ENCODE peak calls at places on chromosomes 3 and 15, in four cellular contexts. One of them, this sample, is unnamed.

GRCh38 chr3:28575748-28576589 is 227.3 kb upstream of the AZI2 start:
- DNase-seq in ovary: peak
- DNase-seq in GM12891: no peak
- DNase-seq in erythroblast: no peak
- DNase-seq in this sample: no peak

GRCh38 chr3:135739755-135740154 is 225.8 kb upstream of the PPP2R3A start:
- DNase-seq in ovary: no peak
- DNase-seq in GM12891: no peak
- DNase-seq in erythroblast: no peak
- DNase-seq in this sample: no peak

GRCh38 chr3:170765419-170766078 is 104.4 kb downstream of the RPL22L1 start:
- DNase-seq in ovary: no peak
- DNase-seq in GM12891: no peak
- DNase-seq in erythroblast: peak
- DNase-seq in this sample: no peak

GRCh38 chr15:66080791-66081475 is 172.6 kb downstream of the MEGF11 start:
- DNase-seq in ovary: peak
- DNase-seq in GM12891: no peak
- DNase-seq in erythroblast: no peak
- DNase-seq in this sample: peak

GRCh38 chr3:183828538-183828870 is 3.1 kb upstream of the MAP6D1 start:
- DNase-seq in ovary: no peak
- DNase-seq in GM12891: no peak
- DNase-seq in erythroblast: no peak
- DNase-seq in this sample: no peak

GRCh38 chr3:100891033-100891432 is 102.2 kb downstream of the ABI3BP start:
- DNase-seq in ovary: no peak
- DNase-seq in GM12891: no peak
- DNase-seq in erythroblast: peak
- DNase-seq in this sample: no peak

GRCh38 chr3:186365202-186365974 is 3.4 kb upstream of the DGKG start:
- DNase-seq in ovary: no peak
- DNase-seq in GM12891: no peak
- DNase-seq in erythroblast: no peak
- DNase-seq in this sample: peak

GRCh38 chr3:24046214-24046613 is 101.1 kb downstream of the NR1D2 start:
- DNase-seq in ovary: no peak
- DNase-seq in GM12891: no peak
- DNase-seq in erythroblast: no peak
- DNase-seq in this sample: no peak

GRCh38 chr3:129758921-129759320 is 134.6 kb downstream of the TMCC1 start:
- DNase-seq in ovary: no peak
- DNase-seq in GM12891: no peak
- DNase-seq in erythroblast: no peak
- DNase-seq in this sample: no peak

GRCh38 chr15:72585659-72586058 is 68.8 kb upstream of the GOLGA6B start:
- DNase-seq in ovary: no peak
- DNase-seq in GM12891: no peak
- DNase-seq in erythroblast: no peak
- DNase-seq in this sample: no peak

GRCh38 chr15:88179562-88179961 is 77.0 kb downstream of the NTRK3 start:
- DNase-seq in ovary: no peak
- DNase-seq in GM12891: no peak
- DNase-seq in erythroblast: no peak
- DNase-seq in this sample: no peak

GRCh38 chr3:194691481-194692281 is 6.0 kb downstream of the FAM43A start:
- DNase-seq in ovary: no peak
- DNase-seq in GM12891: peak
- DNase-seq in erythroblast: no peak
- DNase-seq in this sample: no peak

DNA sequence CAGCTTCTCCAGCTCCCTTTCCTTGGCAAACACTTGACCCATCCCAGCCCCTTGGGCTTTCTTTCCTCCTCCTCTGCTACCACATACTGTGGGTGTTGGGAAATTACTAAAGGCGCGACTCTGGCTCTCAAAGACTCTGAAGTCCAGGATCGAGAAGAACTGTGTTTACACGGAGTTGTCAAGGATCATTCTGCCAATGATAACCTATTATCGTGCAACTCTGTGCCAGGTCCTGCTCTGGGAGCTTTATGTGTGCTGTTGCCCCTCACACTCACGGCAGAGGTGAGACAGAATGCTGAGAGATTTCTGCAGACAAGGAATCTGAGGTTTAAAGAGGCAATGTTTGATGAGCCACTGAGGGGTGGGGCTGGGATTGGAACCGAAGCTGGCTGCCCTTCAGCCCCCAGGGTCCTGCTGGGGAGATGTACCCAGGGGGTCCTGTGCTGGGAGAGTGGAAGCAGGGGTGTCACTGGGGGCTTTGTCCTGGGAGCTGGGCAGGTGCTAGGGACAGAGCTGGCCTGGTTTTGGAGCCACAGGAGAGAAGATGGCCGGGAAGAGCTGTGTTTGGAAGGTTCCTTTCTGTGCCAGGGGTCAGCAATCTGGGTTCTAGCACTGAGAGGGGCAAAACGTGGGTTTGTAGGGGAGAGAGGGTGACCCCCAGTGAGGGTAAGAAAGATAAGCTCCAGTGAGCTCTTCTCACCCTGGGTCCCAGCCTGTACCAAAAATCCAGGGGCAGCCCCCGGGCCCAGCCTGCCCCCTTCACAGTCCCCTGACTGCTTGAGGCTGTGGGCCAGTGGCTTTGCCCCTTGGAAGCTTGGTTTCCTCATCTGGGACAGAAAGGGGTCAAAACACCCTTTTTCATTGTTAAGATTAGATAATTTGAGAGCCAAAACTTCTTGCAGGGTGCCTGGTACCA is 69.4 kb downstream of the SMAD3 start:
- DNase-seq in ovary: no peak
- DNase-seq in GM12891: no peak
- DNase-seq in erythroblast: no peak
- DNase-seq in this sample: no peak
- TF ChIP-seq POLR2A in ovary: no peak
- TF ChIP-seq POLR2A in GM12891: no peak
- TF ChIP-seq POLR2A in erythroblast: no peak
- TF ChIP-seq POLR2A in this sample: no peak

GRCh38 chr15:50353251-50353998 is 1.6 kb downstream of the GABPB1 start:
- DNase-seq in ovary: no peak
- DNase-seq in GM12891: no peak
- DNase-seq in erythroblast: peak
- DNase-seq in this sample: no peak

GRCh38 chr15:50355980-50356379 is 982 bp upstream of the GABPB1 start:
- DNase-seq in ovary: no peak
- DNase-seq in GM12891: no peak
- DNase-seq in erythroblast: peak
- DNase-seq in this sample: no peak

GRCh38 chr15:50355612-50355905 is 561 bp upstream of the GABPB1 start:
- DNase-seq in ovary: no peak
- DNase-seq in GM12891: no peak
- DNase-seq in erythroblast: no peak
- DNase-seq in this sample: peak

GRCh38 chr15:50354838-50355611 is at the start of gene GABPB1:
- DNase-seq in ovary: peak
- DNase-seq in GM12891: peak
- DNase-seq in erythroblast: peak
- DNase-seq in this sample: peak

DNA sequence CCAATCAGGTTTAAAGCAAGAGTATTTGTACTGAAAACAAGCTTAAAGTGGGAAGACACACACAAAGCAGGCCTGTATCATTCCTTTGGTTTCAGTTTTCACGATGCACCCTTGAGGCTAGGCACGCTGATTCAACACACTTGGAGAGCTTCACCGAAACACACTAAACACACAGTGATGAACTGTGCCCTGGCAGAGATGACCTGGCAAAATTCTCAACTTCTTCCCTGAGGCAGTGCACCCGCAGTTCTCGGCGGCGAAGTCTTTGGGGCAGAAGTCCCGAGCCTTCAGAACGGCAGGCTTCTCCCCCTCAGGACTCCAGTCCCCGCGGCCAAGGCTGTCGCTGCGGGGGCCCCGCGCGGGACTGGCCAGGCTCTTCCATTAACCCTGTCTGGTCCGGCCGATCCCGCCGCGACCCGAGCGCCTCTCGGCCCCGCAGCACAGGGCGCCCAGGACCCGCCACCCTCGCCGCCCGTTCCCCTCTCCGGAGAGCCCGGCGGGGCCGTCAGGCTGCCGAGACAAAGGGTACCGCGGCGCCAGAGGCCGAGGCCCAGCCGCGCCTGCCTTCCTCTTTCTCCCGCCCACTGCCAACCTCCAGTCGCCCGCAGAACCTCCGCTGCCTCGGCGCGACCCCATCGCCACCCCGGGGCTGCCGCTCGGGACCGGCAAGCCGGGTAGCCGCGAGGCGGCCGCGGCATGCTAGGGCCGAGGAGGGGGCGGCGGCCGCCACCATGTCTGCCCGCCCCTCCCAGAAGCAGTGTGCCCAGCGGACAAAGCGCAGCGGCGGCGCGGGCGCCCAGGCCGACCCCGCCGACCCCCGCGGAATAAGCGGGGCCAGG is 780 bp downstream of the GABPB1 start:
- DNase-seq in ovary: peak
- DNase-seq in GM12891: peak
- DNase-seq in erythroblast: peak
- DNase-seq in this sample: peak
- TF ChIP-seq POLR2A in ovary: peak
- TF ChIP-seq POLR2A in GM12891: peak
- TF ChIP-seq POLR2A in erythroblast: peak
- TF ChIP-seq POLR2A in this sample: no peak

GRCh38 chr3:72447059-72447946 is 400.9 kb downstream of the SHQ1 start:
- DNase-seq in ovary: peak
- DNase-seq in GM12891: peak
- DNase-seq in erythroblast: peak
- DNase-seq in this sample: peak
- TF ChIP-seq POLR2A in ovary: no peak
- TF ChIP-seq POLR2A in GM12891: no peak
- TF ChIP-seq POLR2A in erythroblast: peak
- TF ChIP-seq POLR2A in this sample: peak

GRCh38 chr3:52044869-52045616 is 11.3 kb downstream of the DUSP7 start:
- DNase-seq in ovary: no peak
- DNase-seq in GM12891: no peak
- DNase-seq in erythroblast: no peak
- DNase-seq in this sample: no peak

GRCh38 chr3:52047295-52047960 is 8.9 kb downstream of the DUSP7 start:
- DNase-seq in ovary: no peak
- DNase-seq in GM12891: no peak
- DNase-seq in erythroblast: no peak
- DNase-seq in this sample: peak

GRCh38 chr3:52043750-52044149 is 12.6 kb downstream of the DUSP7 start:
- DNase-seq in ovary: no peak
- DNase-seq in GM12891: no peak
- DNase-seq in erythroblast: no peak
- DNase-seq in this sample: no peak

GRCh38 chr3:52046914-52047239 is 9.5 kb downstream of the DUSP7 start:
- DNase-seq in ovary: no peak
- DNase-seq in GM12891: no peak
- DNase-seq in erythroblast: no peak
- DNase-seq in this sample: no peak

DNA sequence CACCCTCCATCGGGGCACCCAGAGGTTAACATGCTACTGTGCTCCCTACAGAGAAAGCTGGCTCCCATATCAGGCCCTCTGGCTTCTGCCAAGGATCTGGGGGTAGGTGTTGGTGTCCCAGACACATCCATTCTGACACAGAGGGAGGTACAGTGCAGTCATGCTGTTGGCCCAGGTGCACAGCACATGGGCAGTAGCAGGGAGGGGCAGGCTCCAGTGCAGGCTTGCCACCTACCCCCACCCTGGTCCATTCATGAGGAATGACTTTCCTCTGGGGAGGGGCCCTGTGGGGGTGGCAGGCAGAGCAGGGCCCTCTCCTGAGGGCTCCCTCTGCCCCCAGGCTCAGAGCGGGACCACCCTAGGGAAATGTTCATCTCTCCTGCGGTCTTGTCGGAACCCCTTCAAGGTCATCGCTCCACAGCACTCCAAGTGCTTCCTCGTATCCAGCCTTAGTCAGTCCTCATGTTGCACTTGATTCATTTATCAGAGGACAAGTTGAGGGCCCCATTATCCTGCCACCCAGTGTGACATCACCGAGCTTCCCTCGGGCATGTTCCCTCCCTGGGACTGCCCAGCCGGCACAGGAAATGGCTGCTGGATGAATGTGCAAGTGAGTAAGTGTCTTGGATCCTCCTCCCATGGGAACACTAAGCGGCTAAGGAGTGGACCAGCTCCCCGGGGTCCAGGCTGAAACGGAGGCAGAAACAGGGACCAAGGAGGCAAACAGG is 10.0 kb downstream of the DUSP7 start:
- DNase-seq in ovary: no peak
- DNase-seq in GM12891: no peak
- DNase-seq in erythroblast: no peak
- DNase-seq in this sample: peak
- TF ChIP-seq POLR2A in ovary: no peak
- TF ChIP-seq POLR2A in GM12891: no peak
- TF ChIP-seq POLR2A in erythroblast: no peak
- TF ChIP-seq POLR2A in this sample: peak

GRCh38 chr3:134485620-134486576 is at the start of the genes ANAPC13 and CEP63:
- DNase-seq in ovary: peak
- DNase-seq in GM12891: peak
- DNase-seq in erythroblast: peak
- DNase-seq in this sample: peak
- TF ChIP-seq POLR2A in ovary: peak
- TF ChIP-seq POLR2A in GM12891: peak
- TF ChIP-seq POLR2A in erythroblast: peak
- TF ChIP-seq POLR2A in this sample: peak

GRCh38 chr3:51997172-51997571 is 1.5 kb upstream of the RPL29 start:
- DNase-seq in ovary: no peak
- DNase-seq in GM12891: no peak
- DNase-seq in erythroblast: no peak
- DNase-seq in this sample: no peak

GRCh38 chr3:51997935-51998596 is 2.4 kb upstream of the RPL29 start:
- DNase-seq in ovary: no peak
- DNase-seq in GM12891: no peak
- DNase-seq in erythroblast: no peak
- DNase-seq in this sample: peak

GRCh38 chr3:51998774-51999173 is 3.1 kb upstream of the RPL29 start:
- DNase-seq in ovary: no peak
- DNase-seq in GM12891: no peak
- DNase-seq in erythroblast: no peak
- DNase-seq in this sample: no peak

GRCh38 chr3:51994530-51994929 is 1.2 kb downstream of the RPL29 start:
- DNase-seq in ovary: no peak
- DNase-seq in GM12891: no peak
- DNase-seq in erythroblast: no peak
- DNase-seq in this sample: no peak

GRCh38 chr3:51995346-51996156 is at the start of gene RPL29:
- DNase-seq in ovary: peak
- DNase-seq in GM12891: peak
- DNase-seq in erythroblast: peak
- DNase-seq in this sample: peak
- TF ChIP-seq POLR2A in ovary: peak
- TF ChIP-seq POLR2A in GM12891: peak
- TF ChIP-seq POLR2A in erythroblast: peak
- TF ChIP-seq POLR2A in this sample: peak

GRCh38 chr3:9902372-9903237 is at the start of gene IL17RE:
- DNase-seq in ovary: no peak
- DNase-seq in GM12891: no peak
- DNase-seq in erythroblast: peak
- DNase-seq in this sample: no peak
- TF ChIP-seq POLR2A in ovary: no peak
- TF ChIP-seq POLR2A in GM12891: no peak
- TF ChIP-seq POLR2A in erythroblast: no peak
- TF ChIP-seq POLR2A in this sample: no peak

GRCh38 chr15:61888074-61888780 is 172.0 kb downstream of the VPS13C start:
- DNase-seq in ovary: no peak
- DNase-seq in GM12891: no peak
- DNase-seq in erythroblast: no peak
- DNase-seq in this sample: no peak
- TF ChIP-seq POLR2A in ovary: no peak
- TF ChIP-seq POLR2A in GM12891: no peak
- TF ChIP-seq POLR2A in erythroblast: no peak
- TF ChIP-seq POLR2A in this sample: no peak